ENCODE peak calls at places on chromosomes 3 and 15, in eight cellular contexts. Y, O, B, L, U, V, H and C are unnamed samples.

GRCh38 chr3:60081381-60082095 is 1031.7 kb upstream of the CFAP20DC start:
- DNase-seq in H (no peak), B (no peak), Y (no peak), L (no peak), U (no peak), O (no peak), V (no peak), C (no peak)

GRCh38 chr3:170907519-170908234 is 760 bp downstream of the EIF5A2 start:
- DNase-seq in V (no peak), H (peak), B (no peak), U (no peak), O (peak), L (no peak), Y (no peak), C (no peak)

GRCh38 chr15:20358066-20358780 is 183.4 kb downstream of the GOLGA6L6 start:
- DNase-seq in H (no peak), V (peak), B (no peak), O (no peak), L (no peak), Y (no peak), U (no peak), C (no peak)

GRCh38 chr3:187516446-187516845 is 148.3 kb downstream of the RTP4 start:
- DNase-seq in O (peak), V (no peak), Y (no peak), U (no peak), L (no peak), H (no peak), B (no peak), C (no peak)

GRCh38 chr15:29696950-29697738 is 125.1 kb downstream of the TJP1 start:
- DNase-seq in B (no peak), H (no peak), U (no peak), V (no peak), L (no peak), Y (no peak), O (no peak), C (no peak)

GRCh38 chr3:179768080-179768479 is 115.2 kb downstream of the USP13 start:
- DNase-seq in O (peak), B (no peak), L (no peak), U (no peak), H (peak), Y (no peak), V (no peak), C (peak)

GRCh38 chr15:32774022-32774421 is 56.2 kb downstream of the GREM1 start:
- DNase-seq in B (no peak), L (no peak), Y (no peak), H (no peak), U (no peak), V (no peak), O (peak), C (peak)

GRCh38 chr15:79195802-79196201 is 86.7 kb upstream of the ANKRD34C start:
- DNase-seq in V (no peak), U (no peak), H (no peak), O (no peak), Y (no peak), L (no peak), B (no peak), C (no peak)

GRCh38 chr3:106678657-106679390 is 698.4 kb upstream of the CCDC54 start:
- DNase-seq in B (no peak), V (no peak), U (no peak), O (no peak), H (no peak), Y (no peak), L (no peak), C (no peak)

GRCh38 chr3:76242886-76243753 is 457.8 kb upstream of the ZNF717 start:
- DNase-seq in O (no peak), Y (no peak), H (no peak), B (no peak), L (no peak), V (no peak), U (no peak), C (no peak)

GRCh38 chr15:35450492-35450891 is 95.5 kb downstream of the DPH6 start:
- DNase-seq in U (no peak), V (no peak), L (no peak), B (no peak), H (no peak), O (peak), Y (no peak), C (peak)

GRCh38 chr3:124764746-124765145 is 34.5 kb downstream of the UMPS start:
- DNase-seq in B (no peak), L (no peak), H (no peak), U (no peak), O (no peak), V (no peak), Y (no peak), C (no peak)

GRCh38 chr15:27589260-27589659 is 509.9 kb downstream of the OCA2 start:
- DNase-seq in L (no peak), H (no peak), V (no peak), U (no peak), B (no peak), Y (no peak), O (no peak), C (no peak)

GRCh38 chr3:126025862-126026261 is 56.9 kb downstream of the ROPN1B start:
- DNase-seq in H (no peak), L (no peak), V (no peak), B (no peak), O (no peak), U (no peak), Y (no peak), C (no peak)

GRCh38 chr15:76860201-76860600 is 44.9 kb downstream of the SCAPER start:
- DNase-seq in L (no peak), H (no peak), Y (no peak), U (no peak), O (no peak), V (no peak), B (no peak), C (no peak)

GRCh38 chr15:78983146-78983918 is 38.5 kb upstream of the CTSH start:
- DNase-seq in U (no peak), H (no peak), O (no peak), V (no peak), L (no peak), Y (no peak), B (no peak), C (no peak)

GRCh38 chr3:177195941-177196472 is 1.3 kb downstream of the TBL1XR1 start:
- DNase-seq in H (no peak), L (no peak), B (peak), Y (no peak), V (no peak), U (peak), O (no peak), C (no peak)

GRCh38 chr3:71629289-71630252 is 46.0 kb upstream of the FOXP1 start:
- DNase-seq in Y (no peak), L (no peak), H (no peak), B (no peak), O (peak), U (peak), V (no peak), C (peak)

GRCh38 chr3:124768812-124769211 is 38.6 kb downstream of the UMPS start:
- DNase-seq in V (no peak), Y (no peak), U (no peak), H (no peak), B (no peak), O (no peak), L (no peak), C (no peak)

GRCh38 chr3:45088959-45089358 is 57.2 kb downstream of the CDCP1 start:
- DNase-seq in O (no peak), L (no peak), Y (no peak), H (no peak), V (no peak), U (no peak), B (no peak), C (no peak)

GRCh38 chr3:125260158-125260557 is 47.6 kb upstream of the SLC12A8 start:
- DNase-seq in Y (no peak), O (no peak), H (no peak), B (no peak), U (no peak), V (no peak), L (no peak), C (no peak)

GRCh38 chr3:53226142-53226840 is 29.5 kb downstream of the TKT start:
- DNase-seq in Y (no peak), V (no peak), U (no peak), H (no peak), O (no peak), B (no peak), L (no peak), C (no peak)

GRCh38 chr3:41688595-41689380 is 273.1 kb downstream of the ULK4 start:
- DNase-seq in V (no peak), H (no peak), Y (no peak), U (no peak), B (no peak), O (peak), L (no peak), C (peak)

GRCh38 chr3:123880998-123881561 is 3.1 kb downstream of the MYLK start:
- DNase-seq in H (peak), V (no peak), U (no peak), B (no peak), Y (no peak), O (peak), L (no peak), C (peak)

GRCh38 chr3:183198939-183199338 is 36.4 kb upstream of the LAMP3 start:
- DNase-seq in B (no peak), O (no peak), Y (no peak), H (no peak), L (no peak), U (no peak), V (no peak), C (no peak)

GRCh38 chr15:75073197-75073596 is 49.8 kb downstream of the PPCDC start:
- DNase-seq in B (no peak), H (no peak), O (no peak), L (no peak), Y (no peak), V (no peak), U (no peak), C (no peak)

GRCh38 chr3:127015282-127016042 is 32.5 kb downstream of the PLXNA1 start:
- DNase-seq in V (no peak), H (peak), L (no peak), B (no peak), O (no peak), U (no peak), Y (no peak), C (no peak)

GRCh38 chr15:96183020-96183926 is 147.2 kb upstream of the NR2F2 start:
- DNase-seq in L (no peak), H (no peak), B (no peak), U (no peak), O (no peak), V (no peak), Y (no peak), C (no peak)

GRCh38 chr3:139586420-139587017 is 47.0 kb upstream of the RBP1 start:
- DNase-seq in O (no peak), L (no peak), V (no peak), U (no peak), B (no peak), H (no peak), Y (no peak), C (no peak)